ENCODE peak calls at places on chromosomes 6 and 20, in ten cellular contexts. One of them, this sample, is unnamed.

GRCh38 chr6:40308533-40309306 is 278.4 kb downstream of the LRFN2 start:
- DNase-seq in NCI-H345: peak
- DNase-seq in activated T-helper 9 cell treated with anti-CD3 and anti-CD28 coated beads, Interleukin-2, amount 50 U/mL, for 16 hours: peak
- DNase-seq in NCI-H2081: peak
- DNase-seq in iPS-NIHi11: peak
- DNase-seq in HEK293T: peak
- DNase-seq in colonic mucosa: peak
- DNase-seq in naive thymus-derived CD8-positive, alpha-beta T cell: peak
- DNase-seq in H9: peak
- DNase-seq in hypothalamus: peak
- DNase-seq in this sample: peak

GRCh38 chr6:38261626-38262025 is 378.1 kb downstream of the BTBD9 start:
- DNase-seq in NCI-H345: no peak
- DNase-seq in naive thymus-derived CD8-positive, alpha-beta T cell: no peak
- DNase-seq in HEK293T: no peak
- DNase-seq in hypothalamus: no peak
- DNase-seq in H9: no peak
- DNase-seq in NCI-H2081: no peak
- DNase-seq in activated T-helper 9 cell treated with anti-CD3 and anti-CD28 coated beads, Interleukin-2, amount 50 U/mL, for 16 hours: no peak
- DNase-seq in colonic mucosa: no peak
- DNase-seq in iPS-NIHi11: no peak
- DNase-seq in this sample: no peak

GRCh38 chr20:23659989-23660837 is 22.5 kb upstream of the CST3 start:
- DNase-seq in HEK293T: peak
- DNase-seq in NCI-H2081: no peak
- DNase-seq in hypothalamus: no peak
- DNase-seq in activated T-helper 9 cell treated with anti-CD3 and anti-CD28 coated beads, Interleukin-2, amount 50 U/mL, for 16 hours: no peak
- DNase-seq in naive thymus-derived CD8-positive, alpha-beta T cell: no peak
- DNase-seq in iPS-NIHi11: no peak
- DNase-seq in H9: no peak
- DNase-seq in NCI-H345: no peak
- DNase-seq in colonic mucosa: no peak
- DNase-seq in this sample: no peak

GRCh38 chr6:22766979-22767378 is 197.6 kb downstream of the HDGFL1 start:
- DNase-seq in NCI-H345: no peak
- DNase-seq in HEK293T: no peak
- DNase-seq in naive thymus-derived CD8-positive, alpha-beta T cell: no peak
- DNase-seq in H9: no peak
- DNase-seq in hypothalamus: no peak
- DNase-seq in activated T-helper 9 cell treated with anti-CD3 and anti-CD28 coated beads, Interleukin-2, amount 50 U/mL, for 16 hours: no peak
- DNase-seq in iPS-NIHi11: no peak
- DNase-seq in colonic mucosa: no peak
- DNase-seq in NCI-H2081: no peak
- DNase-seq in this sample: no peak

GRCh38 chr6:5653801-5654200 is 352.9 kb downstream of the NRN1 start:
- DNase-seq in activated T-helper 9 cell treated with anti-CD3 and anti-CD28 coated beads, Interleukin-2, amount 50 U/mL, for 16 hours: no peak
- DNase-seq in NCI-H2081: no peak
- DNase-seq in H9: no peak
- DNase-seq in NCI-H345: no peak
- DNase-seq in colonic mucosa: no peak
- DNase-seq in hypothalamus: no peak
- DNase-seq in iPS-NIHi11: no peak
- DNase-seq in naive thymus-derived CD8-positive, alpha-beta T cell: no peak
- DNase-seq in HEK293T: no peak
- DNase-seq in this sample: no peak

GRCh38 chr20:3111995-3112394 is 27.5 kb upstream of the AVP start:
- DNase-seq in colonic mucosa: no peak
- DNase-seq in iPS-NIHi11: no peak
- DNase-seq in activated T-helper 9 cell treated with anti-CD3 and anti-CD28 coated beads, Interleukin-2, amount 50 U/mL, for 16 hours: no peak
- DNase-seq in naive thymus-derived CD8-positive, alpha-beta T cell: no peak
- DNase-seq in NCI-H2081: no peak
- DNase-seq in HEK293T: no peak
- DNase-seq in H9: no peak
- DNase-seq in hypothalamus: no peak
- DNase-seq in NCI-H345: no peak
- DNase-seq in this sample: no peak

GRCh38 chr20:36644713-36645109 is 1.3 kb downstream of the SLA2 start:
- DNase-seq in NCI-H345: no peak
- DNase-seq in activated T-helper 9 cell treated with anti-CD3 and anti-CD28 coated beads, Interleukin-2, amount 50 U/mL, for 16 hours: peak
- DNase-seq in HEK293T: no peak
- DNase-seq in naive thymus-derived CD8-positive, alpha-beta T cell: no peak
- DNase-seq in hypothalamus: no peak
- DNase-seq in colonic mucosa: no peak
- DNase-seq in H9: no peak
- DNase-seq in NCI-H2081: no peak
- DNase-seq in iPS-NIHi11: no peak
- DNase-seq in this sample: no peak

GRCh38 chr6:161100072-161100471 is 108.5 kb downstream of the MAP3K4 start:
- DNase-seq in NCI-H2081: no peak
- DNase-seq in HEK293T: no peak
- DNase-seq in H9: no peak
- DNase-seq in iPS-NIHi11: no peak
- DNase-seq in colonic mucosa: no peak
- DNase-seq in NCI-H345: no peak
- DNase-seq in naive thymus-derived CD8-positive, alpha-beta T cell: no peak
- DNase-seq in hypothalamus: peak
- DNase-seq in activated T-helper 9 cell treated with anti-CD3 and anti-CD28 coated beads, Interleukin-2, amount 50 U/mL, for 16 hours: no peak
- DNase-seq in this sample: peak